ENCODE peak calls at places on chromosomes 11 and 22, in eight cellular contexts. A, S, I, L, O, V, T and U are unnamed samples.

GRCh38 chr11:121669422-121669821 is 216.7 kb upstream of the SORL1-AS1 start:
- DNase-seq in A (no peak), S (no peak), I (no peak), L (no peak), O (no peak), V (no peak), T (no peak), U (no peak)

GRCh38 chr11:117625237-117625636 is 171.8 kb downstream of the DSCAML1 start:
- DNase-seq in A (no peak), S (no peak), I (no peak), L (no peak), O (no peak), V (no peak), T (no peak), U (no peak)

GRCh38 chr11:30059172-30059815 is 42.5 kb upstream of the KCNA4 start:
- DNase-seq in A (no peak), S (no peak), I (no peak), L (no peak), O (no peak), V (no peak), T (no peak), U (no peak)

GRCh38 chr11:75261474-75261847 is 20.9 kb downstream of the TPBGL start:
- DNase-seq in A (no peak), S (peak; percentile 28), I (no peak), L (peak; percentile 82), O (no peak), V (no peak), T (no peak), U (no peak)

GRCh38 chr11:27218498-27219038 is 144.4 kb downstream of the CCDC34 start:
- DNase-seq in A (peak; percentile 93), S (no peak), I (peak; percentile 93), L (no peak), O (no peak), V (no peak), T (peak; percentile 48), U (peak; percentile 96)

GRCh38 chr11:22832315-22833041 is 2.9 kb upstream of the SVIP start:
- DNase-seq in A (no peak), S (no peak), I (no peak), L (no peak), O (no peak), V (no peak), T (peak; percentile 59), U (no peak)

GRCh38 chr22:34975721-34976120 is 90.2 kb upstream of the ISX start:
- DNase-seq in A (no peak), S (no peak), I (no peak), L (no peak), O (no peak), V (no peak), T (no peak), U (no peak)

GRCh38 chr11:63548178-63548577 is 11.6 kb downstream of the PLAAT4 start:
- DNase-seq in A (no peak), S (no peak), I (no peak), L (no peak), O (no peak), V (no peak), T (no peak), U (no peak)

GRCh38 chr11:128373011-128373410 is 214.3 kb downstream of the ETS1 start:
- DNase-seq in A (no peak), S (no peak), I (no peak), L (no peak), O (no peak), V (no peak), T (no peak), U (no peak)

GRCh38 chr11:46141597-46141996 is 20.3 kb upstream of the PHF21A start:
- DNase-seq in A (no peak), S (no peak), I (no peak), L (no peak), O (no peak), V (no peak), T (no peak), U (no peak)

GRCh38 chr11:68841718-68842426 is at the start of gene CPT1A:
- DNase-seq in A (no peak), S (peak; percentile 54), I (no peak), L (peak; percentile 96), O (peak; percentile 85), V (peak; percentile 86), T (no peak), U (no peak)

GRCh38 chr22:25482868-25483639 is 81.4 kb upstream of the GRK3 start:
- DNase-seq in A (no peak), S (no peak), I (no peak), L (no peak), O (no peak), V (no peak), T (no peak), U (no peak)

GRCh38 chr22:30574095-30574981 is at the start of gene GAL3ST1:
- DNase-seq in A (no peak), S (no peak), I (no peak), L (no peak), O (no peak), V (no peak), T (no peak), U (no peak)

GRCh38 chr11:130865091-130865771 is 51.0 kb downstream of the SNX19 start:
- DNase-seq in A (no peak), S (no peak), I (no peak), L (no peak), O (peak; percentile 50), V (no peak), T (no peak), U (no peak)

GRCh38 chr11:72609451-72609850 is 64.8 kb downstream of the PDE2A start:
- DNase-seq in A (no peak), S (no peak), I (no peak), L (no peak), O (no peak), V (no peak), T (no peak), U (no peak)

GRCh38 chr11:134584001-134584561 is 172.0 kb upstream of the B3GAT1 start:
- DNase-seq in A (no peak), S (no peak), I (no peak), L (no peak), O (peak; percentile 38), V (no peak), T (no peak), U (no peak)

GRCh38 chr11:104443387-104443786 is 279.4 kb upstream of the PDGFD start:
- DNase-seq in A (peak; percentile 11), S (no peak), I (no peak), L (no peak), O (no peak), V (no peak), T (no peak), U (no peak)

GRCh38 chr11:64810891-64811272 is 531 bp upstream of the MEN1 start:
- DNase-seq in A (no peak), S (peak; percentile 38), I (no peak), L (no peak), O (no peak), V (no peak), T (peak; percentile 22), U (no peak)

GRCh38 chr11:66725114-66725513 is 3.9 kb downstream of the SPTBN2 start:
- DNase-seq in A (no peak), S (no peak), I (no peak), L (no peak), O (no peak), V (no peak), T (no peak), U (no peak)

GRCh38 chr22:19641254-19641982 is 72.9 kb upstream of the SEPTIN5 start:
- DNase-seq in A (no peak), S (no peak), I (no peak), L (no peak), O (no peak), V (no peak), T (no peak), U (no peak)

GRCh38 chr22:35587447-35587870 is 29.7 kb downstream of the MB start:
- DNase-seq in A (no peak), S (no peak), I (no peak), L (no peak), O (peak; percentile 89), V (peak; percentile 80), T (no peak), U (no peak)

GRCh38 chr11:85776951-85777602 is 33.9 kb downstream of the SYTL2 start:
- DNase-seq in A (no peak), S (no peak), I (no peak), L (no peak), O (no peak), V (no peak), T (no peak), U (no peak)

GRCh38 chr11:64566042-64566914 is 24.7 kb upstream of the SLC22A12 start:
- DNase-seq in A (peak; percentile 51), S (no peak), I (no peak), L (peak; percentile 75), O (no peak), V (peak; percentile 55), T (peak; percentile 72), U (no peak)

GRCh38 chr22:49739138-49739537 is 88.5 kb downstream of the BRD1 start:
- DNase-seq in A (no peak), S (no peak), I (no peak), L (no peak), O (no peak), V (no peak), T (no peak), U (no peak)
- H3K4me3 ChIP-seq in A (no peak overlapping the region), S (no peak overlapping the region), I (no peak overlapping the region), L (no peak overlapping the region), O (no peak overlapping the region), V (no peak overlapping the region), T (no peak overlapping the region), U (no peak overlapping the region)

GRCh38 chr11:19729141-19729540 is 16.5 kb downstream of the NAV2 start:
- DNase-seq in A (no peak), S (no peak), I (no peak), L (no peak), O (no peak), V (no peak), T (no peak), U (no peak)
- TF ChIP-seq CTCF in A (no peak), S (no peak), I (no peak), L (no peak), O (no peak), V (no peak), T (no peak), U (no peak)

DNA sequence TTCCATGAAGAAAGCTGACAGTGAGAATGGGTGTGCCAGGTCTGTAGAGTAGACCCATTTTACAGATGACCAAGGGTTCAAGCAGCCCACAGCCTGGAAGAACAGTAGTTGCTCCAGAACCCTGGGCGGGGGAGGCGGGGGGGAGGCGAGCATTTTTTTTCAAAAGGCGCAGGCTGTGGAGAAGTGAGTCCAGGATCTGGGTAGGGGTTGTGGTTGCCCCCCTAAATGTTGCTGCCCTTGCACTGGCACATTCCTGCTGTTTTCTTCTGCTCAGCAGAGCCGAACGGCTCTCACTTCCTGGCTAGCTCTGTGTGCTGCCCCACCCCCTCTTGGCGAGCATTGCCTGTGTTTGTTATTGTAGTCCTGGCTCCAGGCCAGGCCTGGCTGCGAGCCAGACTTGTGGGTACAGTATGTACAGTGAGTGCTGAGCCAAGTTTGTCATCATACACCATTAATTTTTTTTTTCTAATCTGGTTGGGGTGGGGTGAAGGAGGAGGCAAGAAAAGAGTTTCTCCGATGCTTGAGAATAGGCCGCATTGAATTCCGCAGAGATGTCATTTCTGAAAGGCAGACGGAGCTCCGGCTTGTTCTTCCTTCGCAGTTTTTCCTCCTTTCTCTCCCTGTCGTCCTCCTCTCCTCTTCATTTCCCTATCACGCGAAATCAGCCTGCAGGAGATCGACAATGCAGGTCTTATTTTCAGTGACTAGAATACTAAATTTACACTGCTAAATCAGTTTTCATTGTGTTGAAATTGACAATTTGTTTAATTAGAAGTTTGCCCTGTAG is 100.5 kb downstream of the ZBTB16 start:
- DNase-seq in A (peak; percentile 96), S (peak; percentile 93), I (peak; percentile 66), L (peak; percentile 99), O (peak; percentile 99), V (peak; percentile 100), T (peak; percentile 99), U (peak; percentile 36)
- H3K4me3 ChIP-seq in A (no peak overlapping the region), S (no peak overlapping the region), I (no peak overlapping the region), L (no peak overlapping the region), O (no peak overlapping the region), V (peak overlapping the region; percentile 33), T (no peak overlapping the region), U (no peak overlapping the region)

GRCh38 chr11:111069076-111069475 is 176.4 kb upstream of the POU2AF2 start:
- DNase-seq in A (no peak), S (no peak), I (no peak), L (no peak), O (no peak), V (no peak), T (peak; percentile 34), U (no peak)
- TF ChIP-seq CTCF in A (peak; percentile 28), S (no peak), I (peak; percentile 51), L (no peak), O (no peak), V (no peak), T (peak; percentile 70), U (peak; percentile 6)